ENCODE peak calls at places on chromosome 13, in four cellular contexts. Q is AG20443, U is COLO829, P is EL. K is an unnamed sample.

GRCh38 chr13:98083507-98083906 is 59.4 kb upstream of the FARP1 start:
- DNase-seq in Q (peak; percentile 78), U (peak; percentile 75), P (peak; percentile 95), K (peak; percentile 74)

GRCh38 chr13:33496336-33496735 is 210.8 kb upstream of the STARD13 start:
- DNase-seq in Q (no peak), U (no peak), P (no peak), K (no peak)

GRCh38 chr13:52903320-52903719 is 54.9 kb upstream of the PCDH8 start:
- DNase-seq in Q (no peak), U (no peak), P (no peak), K (no peak)

GRCh38 chr13:59883885-59884284 is 279.8 kb downstream of the DIAPH3 start:
- DNase-seq in Q (no peak), U (no peak), P (no peak), K (no peak)

GRCh38 chr13:79631260-79631659 is 150.3 kb downstream of the NDFIP2 start:
- DNase-seq in Q (peak; percentile 67), U (peak; percentile 88), P (peak; percentile 93), K (peak; percentile 1)

GRCh38 chr13:22451345-22451744 is 729.4 kb upstream of the SGCG start:
- DNase-seq in Q (no peak), U (no peak), P (no peak), K (no peak)

GRCh38 chr13:31413531-31413930 is 213.8 kb downstream of the B3GLCT start:
- DNase-seq in Q (no peak), U (no peak), P (no peak), K (no peak)

GRCh38 chr13:99414048-99414995 is 87.0 kb upstream of the TM9SF2 start:
- DNase-seq in Q (no peak), U (no peak), P (no peak), K (no peak)

GRCh38 chr13:60990032-60990733 is 425.5 kb downstream of the PCDH20 start:
- DNase-seq in Q (no peak), U (no peak), P (no peak), K (no peak)

GRCh38 chr13:113159701-113160100 is 1.3 kb downstream of the PROZ start:
- DNase-seq in Q (no peak), U (no peak), P (no peak), K (no peak)

GRCh38 chr13:36242761-36243160 is 28.4 kb upstream of the SOHLH2 start:
- DNase-seq in Q (no peak), U (no peak), P (no peak), K (no peak)

GRCh38 chr13:64164435-64164834 is 2748.8 kb upstream of the PCDH20 start:
- DNase-seq in Q (no peak), U (no peak), P (no peak), K (no peak)

GRCh38 chr13:48875071-48875470 is 100.6 kb upstream of the FNDC3A start:
- DNase-seq in Q (no peak), U (no peak), P (no peak), K (no peak)

GRCh38 chr13:27969073-27969865 is at the start of gene CDX2:
- DNase-seq in Q (no peak), U (no peak), P (no peak), K (no peak)

GRCh38 chr13:46731535-46731934 is 65.4 kb downstream of the ESD start:
- DNase-seq in Q (no peak), U (no peak), P (no peak), K (no peak)

GRCh38 chr13:91554101-91554500 is 155.7 kb downstream of the GPC5 start:
- DNase-seq in Q (no peak), U (no peak), P (no peak), K (no peak)

GRCh38 chr13:31499274-31499673 is 240.1 kb upstream of the RXFP2 start:
- DNase-seq in Q (no peak), U (no peak), P (no peak), K (no peak)

GRCh38 chr13:108551674-108552073 is 77.7 kb upstream of the MYO16 start:
- DNase-seq in Q (no peak), U (no peak), P (no peak), K (no peak)

GRCh38 chr13:111667757-111668156 is 347.3 kb downstream of the TEX29 start:
- DNase-seq in Q (no peak), U (no peak), P (no peak), K (no peak)

GRCh38 chr13:51534075-51534817 is 50.0 kb upstream of the WDFY2 start:
- DNase-seq in Q (no peak), U (no peak), P (no peak), K (no peak)

GRCh38 chr13:62375653-62376052 is 960.0 kb upstream of the PCDH20 start:
- DNase-seq in Q (no peak), U (no peak), P (no peak), K (no peak)

GRCh38 chr13:101453784-101454201 is 1.3 kb downstream of the ITGBL1 start:
- DNase-seq in Q (peak; percentile 43), U (no peak), P (peak; percentile 44), K (no peak)

GRCh38 chr13:114019367-114019766 is 45.5 kb upstream of the C13orf46 start:
- DNase-seq in Q (peak; percentile 57), U (peak; percentile 49), P (peak; percentile 9), K (no peak)

K was measured in hepatic stellate cell.